ENCODE peak calls at places on chromosomes 2 and 18, in eight cellular contexts. I is right atrium auricular region; K is CD8-positive, alpha-beta memory T cell; J is uterus; A is right cardiac atrium; W is left lung; V is K562; B is GM23338. Y is an unnamed sample.

GRCh38 chr2:34105015-34105767 is 506.1 kb upstream of the FAM98A start:
- DNase-seq in I (no peak), K (no peak), J (no peak), A (no peak), W (no peak), V (no peak), B (no peak), Y (no peak)

GRCh38 chr2:3682811-3683210 is 20.6 kb upstream of the DCDC2C start:
- DNase-seq in I (no peak), K (no peak), J (no peak), A (no peak), W (no peak), V (no peak), B (no peak), Y (no peak)

GRCh38 chr18:26468931-26469340 is 79.4 kb downstream of the KCTD1 start:
- DNase-seq in I (no peak), K (no peak), J (no peak), A (no peak), W (no peak), V (peak; percentile 69), B (peak; percentile 84), Y (no peak)

GRCh38 chr18:55833543-55833942 is 245.6 kb upstream of the TCF4 start:
- DNase-seq in I (no peak), K (no peak), J (no peak), A (no peak), W (no peak), V (no peak), B (no peak), Y (no peak)

GRCh38 chr2:54952978-54953456 is 97.2 kb downstream of the RTN4 start:
- DNase-seq in I (no peak), K (no peak), J (no peak), A (no peak), W (no peak), V (no peak), B (no peak), Y (no peak)

GRCh38 chr18:13207274-13207673 is 11.3 kb upstream of the LDLRAD4 start:
- DNase-seq in I (no peak), K (no peak), J (no peak), A (no peak), W (no peak), V (no peak), B (no peak), Y (no peak)

GRCh38 chr2:8098952-8099582 is 582.8 kb upstream of the ID2 start:
- DNase-seq in I (no peak), K (no peak), J (no peak), A (no peak), W (no peak), V (no peak), B (no peak), Y (no peak)

GRCh38 chr2:175010848-175011254 is 5.7 kb upstream of the CHN1 start:
- DNase-seq in I (no peak), K (no peak), J (no peak), A (no peak), W (no peak), V (no peak), B (no peak), Y (no peak)

GRCh38 chr18:25235648-25236047 is 116.3 kb downstream of the ZNF521 start:
- DNase-seq in I (no peak), K (no peak), J (no peak), A (no peak), W (no peak), V (no peak), B (no peak), Y (no peak)

GRCh38 chr2:166092889-166093288 is 34.9 kb downstream of the SCN1A start:
- DNase-seq in I (no peak), K (no peak), J (no peak), A (no peak), W (no peak), V (no peak), B (no peak), Y (no peak)

GRCh38 chr2:26942543-26943295 is 27.7 kb upstream of the MAPRE3 start:
- DNase-seq in I (peak; percentile 75), K (peak; percentile 30), J (peak; percentile 57), A (peak; percentile 74), W (peak; percentile 89), V (peak; percentile 84), B (peak; percentile 91), Y (peak; percentile 64)

GRCh38 chr2:36369163-36369562 is 13.6 kb downstream of the CRIM1 start:
- DNase-seq in I (no peak), K (no peak), J (no peak), A (no peak), W (no peak), V (no peak), B (no peak), Y (no peak)

GRCh38 chr2:20983844-20984243 is 60.0 kb downstream of the APOB start:
- DNase-seq in I (no peak), K (no peak), J (no peak), A (no peak), W (no peak), V (no peak), B (peak; percentile 13), Y (no peak)

GRCh38 chr2:9394816-9395215 is 28.5 kb downstream of the ITGB1BP1 start:
- DNase-seq in I (no peak), K (no peak), J (no peak), A (no peak), W (no peak), V (no peak), B (no peak), Y (no peak)

GRCh38 chr2:85794491-85795121 is 40.8 kb downstream of the ATOH8 start:
- DNase-seq in I (no peak), K (no peak), J (no peak), A (peak; percentile 77), W (no peak), V (no peak), B (no peak), Y (no peak)

GRCh38 chr2:27830616-27831120 is 59.1 kb downstream of the MRPL33 start:
- DNase-seq in I (no peak), K (no peak), J (no peak), A (no peak), W (no peak), V (no peak), B (no peak), Y (no peak)

GRCh38 chr18:13539843-13540535 is 186.4 kb downstream of the FAM210A start:
- DNase-seq in I (peak; percentile 64), K (no peak), J (no peak), A (no peak), W (no peak), V (no peak), B (no peak), Y (no peak)

GRCh38 chr2:120901213-120901612 is 165.5 kb downstream of the GLI2 start:
- DNase-seq in I (no peak), K (no peak), J (no peak), A (no peak), W (peak; percentile 62), V (no peak), B (no peak), Y (no peak)

GRCh38 chr2:120898496-120898895 is 162.8 kb downstream of the GLI2 start:
- DNase-seq in I (no peak), K (no peak), J (no peak), A (no peak), W (no peak), V (no peak), B (no peak), Y (no peak)

GRCh38 chr2:120899799-120900198 is 164.1 kb downstream of the GLI2 start:
- DNase-seq in I (no peak), K (no peak), J (no peak), A (no peak), W (peak; percentile 62), V (no peak), B (peak; percentile 61), Y (no peak)

GRCh38 chr2:120898961-120899360 is 163.3 kb downstream of the GLI2 start:
- DNase-seq in I (no peak), K (no peak), J (no peak), A (no peak), W (peak; percentile 28), V (no peak), B (no peak), Y (no peak)

DNA sequence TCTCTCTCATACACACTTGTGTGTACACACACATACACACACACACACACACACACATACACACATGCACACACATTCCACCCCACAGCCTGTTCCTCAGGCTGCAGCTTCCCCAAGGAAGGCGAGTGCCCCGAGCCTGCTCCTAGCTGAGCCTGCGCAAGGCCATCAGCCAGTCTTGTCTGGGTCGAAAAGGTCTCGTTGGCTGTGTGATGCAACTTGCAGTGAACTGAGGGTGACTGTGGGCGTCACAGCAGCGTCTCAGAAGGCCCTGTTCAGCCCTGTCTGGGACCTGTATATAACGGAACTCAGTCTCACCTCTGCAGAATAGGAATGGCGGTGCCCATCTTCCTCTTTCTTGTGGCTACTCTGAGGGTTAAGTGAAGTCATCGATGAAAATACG is 163.7 kb downstream of the GLI2 start:
- DNase-seq in I (no peak), K (no peak), J (no peak), A (no peak), W (peak; percentile 51), V (no peak), B (no peak), Y (no peak)
- H3K4me1 ChIP-seq in I (no peaks in the 10 kb centered on the region), K (no peaks in the 10 kb centered on the region), J (peaks cover 3% of the 10 kb centered on the region), A (peaks cover 4% of the 10 kb centered on the region), W (no peaks in the 10 kb centered on the region), V (no peaks in the 10 kb centered on the region), B (peaks cover 37% of the 10 kb centered on the region), Y (no peaks in the 10 kb centered on the region)

GRCh38 chr2:218403810-218404209 is 4.1 kb downstream of the CTDSP1 start:
- DNase-seq in I (no peak), K (no peak), J (no peak), A (no peak), W (no peak), V (no peak), B (no peak), Y (no peak)
- H3K4me1 ChIP-seq in I (no peaks in the 10 kb centered on the region), K (peaks cover 39% of the 10 kb centered on the region), J (peaks cover 30% of the 10 kb centered on the region), A (peaks cover 6% of the 10 kb centered on the region), W (peaks cover 32% of the 10 kb centered on the region), V (peaks cover 82% of the 10 kb centered on the region), B (peaks cover 27% of the 10 kb centered on the region), Y (peaks cover 23% of the 10 kb centered on the region)

GRCh38 chr2:191856111-191856876 is 9.4 kb upstream of the CAVIN2 start:
- DNase-seq in I (no peak), K (no peak), J (no peak), A (no peak), W (no peak), V (no peak), B (no peak), Y (no peak)

GRCh38 chr2:191851159-191851558 is 4.3 kb upstream of the CAVIN2 start:
- DNase-seq in I (no peak), K (no peak), J (no peak), A (no peak), W (no peak), V (peak; percentile 55), B (no peak), Y (no peak)

GRCh38 chr2:191855382-191855781 is 8.5 kb upstream of the CAVIN2 start:
- DNase-seq in I (no peak), K (no peak), J (no peak), A (no peak), W (no peak), V (no peak), B (no peak), Y (no peak)

GRCh38 chr2:191854385-191855372 is 7.8 kb upstream of the CAVIN2 start:
- DNase-seq in I (no peak), K (no peak), J (no peak), A (no peak), W (no peak), V (no peak), B (no peak), Y (no peak)

GRCh38 chr2:191853843-191854242 is 7.0 kb upstream of the CAVIN2 start:
- DNase-seq in I (no peak), K (no peak), J (no peak), A (no peak), W (no peak), V (no peak), B (no peak), Y (no peak)
- H3K4me1 ChIP-seq in I (no peaks in the 10 kb centered on the region), K (no peaks in the 10 kb centered on the region), J (no peaks in the 10 kb centered on the region), A (no peaks in the 10 kb centered on the region), W (no peaks in the 10 kb centered on the region), V (no peaks in the 10 kb centered on the region), B (peaks cover 28% of the 10 kb centered on the region), Y (no peaks in the 10 kb centered on the region)

GRCh38 chr2:148654414-148654813 is 9.9 kb downstream of the EPC2 start:
- DNase-seq in I (no peak), K (no peak), J (no peak), A (no peak), W (no peak), V (no peak), B (no peak), Y (no peak)
- H3K4me1 ChIP-seq in I (no peaks in the 10 kb centered on the region), K (peaks cover 81% of the 10 kb centered on the region), J (no peaks in the 10 kb centered on the region), A (peaks cover 5% of the 10 kb centered on the region), W (peaks cover 13% of the 10 kb centered on the region), V (no peaks in the 10 kb centered on the region), B (peaks cover 34% of the 10 kb centered on the region), Y (peaks cover 57% of the 10 kb centered on the region)

Y was measured in naive thymus-derived CD4-positive, alpha-beta T cell.